ENCODE peak calls at places on chromosome 7, in five cellular contexts. P is stomach, W is breast epithelium, D is A549, K is body of pancreas. J is an unnamed sample.

GRCh38 chr7:52547301-52547920 is 488.0 kb upstream of the POM121L12 start:
- DNase-seq in P (no peak), W (no peak), D (no peak), K (no peak), J (no peak)

GRCh38 chr7:1248459-1249131 is 15.9 kb downstream of the UNCX start:
- DNase-seq in P (no peak), W (no peak), D (peak), K (no peak), J (no peak)

GRCh38 chr7:80298201-80298600 is 163.6 kb downstream of the GNAI1 start:
- DNase-seq in P (no peak), W (no peak), D (no peak), K (no peak), J (no peak)

GRCh38 chr7:57529931-57530330 is 80.0 kb downstream of the ZNF716 start:
- DNase-seq in P (no peak), W (no peak), D (no peak), K (no peak), J (no peak)

GRCh38 chr7:94053532-94053931 is 49.4 kb upstream of the BET1 start:
- DNase-seq in P (no peak), W (no peak), D (peak), K (no peak), J (no peak)

GRCh38 chr7:80307251-80307856 is 172.7 kb downstream of the GNAI1 start:
- DNase-seq in P (no peak), W (no peak), D (peak), K (peak), J (no peak)

GRCh38 chr7:116588225-116588624 is 63.4 kb downstream of the CAV1 start:
- DNase-seq in P (no peak), W (no peak), D (no peak), K (no peak), J (no peak)

GRCh38 chr7:85489498-85489897 is 302.6 kb upstream of the SEMA3D start:
- DNase-seq in P (no peak), W (no peak), D (peak), K (no peak), J (no peak)

GRCh38 chr7:27181176-27181520 is 3.9 kb downstream of the HOXA11 start:
- DNase-seq in P (no peak), W (no peak), D (no peak), K (no peak), J (no peak)

GRCh38 chr7:134686782-134687181 is 40.1 kb downstream of the BPGM start:
- DNase-seq in P (no peak), W (no peak), D (peak), K (no peak), J (no peak)

GRCh38 chr7:131950758-131951157 is 394.3 kb upstream of the PODXL start:
- DNase-seq in P (no peak), W (no peak), D (no peak), K (no peak), J (no peak)

GRCh38 chr7:92994889-92995288 is 122.9 kb downstream of the SAMD9 start:
- DNase-seq in P (no peak), W (no peak), D (no peak), K (no peak), J (no peak)

GRCh38 chr7:94701555-94701973 is 45.6 kb upstream of the SGCE start:
- DNase-seq in P (no peak), W (no peak), D (peak), K (peak), J (no peak)

GRCh38 chr7:106372595-106373318 is 88.0 kb upstream of the NAMPT start:
- DNase-seq in P (no peak), W (no peak), D (no peak), K (no peak), J (no peak)

GRCh38 chr7:360454-361100 is 70.6 kb downstream of the FOXL3 start:
- DNase-seq in P (no peak), W (no peak), D (no peak), K (no peak), J (peak)

GRCh38 chr7:95927781-95928180 is 155.4 kb downstream of the DYNC1I1 start:
- DNase-seq in P (peak), W (no peak), D (no peak), K (no peak), J (no peak)

GRCh38 chr7:49731836-49732235 is 41.6 kb upstream of the VWC2 start:
- DNase-seq in P (no peak), W (no peak), D (no peak), K (no peak), J (no peak)

GRCh38 chr7:117075934-117076333 is 122.6 kb downstream of the ST7 start:
- DNase-seq in P (no peak), W (no peak), D (no peak), K (no peak), J (no peak)

GRCh38 chr7:50446542-50446960 is 3.6 kb downstream of the FIGNL1 start:
- DNase-seq in P (no peak), W (no peak), D (peak), K (no peak), J (no peak)

GRCh38 chr7:33895025-33895804 is 10.1 kb upstream of the BMPER start:
- DNase-seq in P (peak), W (peak), D (peak), K (peak), J (peak)

GRCh38 chr7:123811056-123811455 is 33.9 kb upstream of the HYAL4 start:
- DNase-seq in P (no peak), W (no peak), D (no peak), K (no peak), J (no peak)

GRCh38 chr7:116142850-116143249 is 67.5 kb upstream of the TES start:
- DNase-seq in P (no peak), W (no peak), D (no peak), K (no peak), J (no peak)

GRCh38 chr7:39054731-39055130 is 77.0 kb downstream of the POU6F2 start:
- DNase-seq in P (no peak), W (no peak), D (no peak), K (no peak), J (no peak)

GRCh38 chr7:18278306-18278705 is 217.2 kb upstream of the HDAC9 start:
- DNase-seq in P (no peak), W (no peak), D (peak), K (no peak), J (no peak)

DNA sequence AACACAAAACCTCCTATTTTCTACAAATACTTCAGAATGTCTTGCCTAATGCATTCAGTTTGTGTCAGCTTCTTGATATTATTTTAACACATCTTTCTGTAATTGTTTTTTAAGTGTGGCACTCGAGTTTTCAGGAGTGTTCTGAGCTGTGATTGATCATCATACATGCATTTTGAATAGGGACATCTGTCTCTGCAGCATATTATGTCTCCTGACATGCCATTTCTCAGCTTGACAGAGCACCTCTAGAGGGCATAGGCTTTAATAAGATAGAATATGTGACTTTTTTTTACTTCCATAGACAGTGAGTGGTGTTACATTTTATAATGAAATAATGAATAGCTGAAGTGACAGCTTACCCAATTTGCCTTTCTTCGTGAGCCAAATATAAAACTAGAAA is 219.2 kb upstream of the HDAC9 start:
- DNase-seq in P (no peak), W (no peak), D (no peak), K (no peak), J (no peak)
- TF ChIP-seq POLR2A in P (no peak), W (no peak), D (no peak), K (no peak), J (no peak)

DNA sequence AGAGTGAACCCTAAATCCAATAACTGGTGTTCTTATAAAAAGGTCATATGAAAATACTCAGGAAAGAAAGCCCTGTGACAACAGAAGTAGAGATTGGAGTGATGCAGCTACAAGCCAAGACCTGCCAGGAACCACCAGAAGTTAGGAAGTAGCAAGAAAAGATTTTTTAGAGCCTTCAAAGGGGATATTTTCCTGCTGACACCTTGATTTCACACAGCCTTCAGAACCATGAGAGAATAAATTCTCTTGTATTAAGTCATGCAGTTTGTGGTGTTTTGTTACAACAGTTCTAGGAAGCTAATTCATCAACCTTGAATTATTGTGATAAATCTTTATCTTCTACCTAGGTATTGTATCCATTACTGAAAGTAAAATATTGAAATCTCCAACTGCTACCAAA is 81.0 kb downstream of the HYCC1 start:
- DNase-seq in P (no peak), W (no peak), D (no peak), K (no peak), J (no peak)
- H3K4me3 ChIP-seq in P (no peak), W (no peak), D (no peak), K (no peak), J (no peak)

DNA sequence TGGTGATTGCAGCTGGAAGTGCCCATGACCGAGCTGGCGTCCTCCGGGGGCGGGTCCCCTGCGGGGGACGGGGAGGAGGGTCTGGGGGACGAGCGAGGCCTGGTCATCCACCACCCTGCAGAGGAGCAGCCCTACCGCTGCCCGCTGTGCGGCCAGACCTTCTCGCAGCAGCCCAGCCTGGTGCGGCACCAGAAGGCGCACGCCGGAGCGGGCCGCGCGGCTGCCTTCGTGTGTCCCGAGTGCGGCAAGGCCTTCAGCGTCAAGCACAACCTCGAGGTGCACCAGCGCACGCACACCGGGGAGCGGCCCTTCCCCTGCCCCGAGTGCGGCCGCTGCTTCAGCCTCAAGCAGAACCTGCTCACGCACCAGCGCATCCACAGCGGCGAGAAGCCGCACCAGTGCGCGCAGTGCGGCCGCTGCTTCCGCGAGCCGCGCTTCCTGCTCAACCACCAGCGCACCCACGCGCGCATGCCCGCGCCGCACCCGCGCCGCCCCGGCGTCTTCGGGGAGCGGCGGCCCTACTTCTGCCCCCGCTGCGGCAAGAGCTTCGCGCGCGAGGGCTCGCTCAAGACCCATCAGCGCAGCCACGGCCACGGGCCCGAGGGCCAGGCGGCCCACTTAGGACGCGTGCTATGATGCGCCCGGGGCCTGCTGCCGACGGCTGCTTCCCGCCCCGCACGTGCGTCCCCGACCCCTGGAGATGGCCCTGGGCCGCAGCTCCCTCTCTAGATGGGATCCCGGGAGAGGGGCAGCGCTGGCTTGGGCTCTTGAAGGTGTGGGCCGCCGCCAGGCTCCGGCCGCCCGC is 28.7 kb downstream of the ZNF775 start:
- DNase-seq in P (no peak), W (no peak), D (no peak), K (no peak), J (no peak)
- H3K27ac ChIP-seq in P (peak), W (peak), D (peak), K (peak), J (peak)

DNA sequence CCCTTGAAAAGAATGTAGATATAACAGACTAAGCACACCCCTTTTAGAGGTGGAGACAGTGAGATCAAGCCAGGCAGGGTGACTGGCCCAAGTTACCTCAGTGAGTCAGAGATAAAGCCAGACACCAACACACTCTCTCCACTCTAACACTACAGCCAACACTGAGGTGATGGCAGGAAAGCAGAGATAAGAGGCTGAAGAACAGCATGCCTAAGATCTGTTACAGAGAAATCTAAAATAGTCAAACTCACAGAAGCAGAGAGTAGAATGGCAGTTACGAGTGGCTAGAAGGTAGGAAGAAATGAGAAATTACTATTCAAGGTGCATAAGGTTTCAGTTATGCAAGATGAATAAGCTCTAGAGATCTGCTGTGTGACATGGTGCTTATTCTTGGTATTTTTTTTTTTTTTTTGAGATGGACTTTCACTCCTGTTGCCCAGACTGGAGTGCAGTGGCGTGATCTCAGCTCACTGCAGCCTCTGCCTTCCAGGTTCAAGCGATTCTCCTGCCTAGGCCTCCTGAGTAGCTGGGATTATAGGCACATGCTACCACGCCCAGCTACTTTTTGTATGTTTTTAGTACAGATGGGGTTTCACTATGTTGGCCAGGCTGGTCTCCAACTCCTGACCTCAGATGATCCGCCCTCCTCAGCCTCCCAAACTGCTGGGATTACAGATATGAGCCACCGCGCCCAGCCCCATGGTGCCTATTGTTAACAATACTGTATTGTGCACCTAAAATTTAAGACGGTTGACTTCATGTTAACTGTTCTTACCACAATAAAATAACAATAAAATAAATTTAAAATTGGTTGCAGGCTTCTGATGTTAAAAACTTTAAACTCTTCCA is 28.7 kb downstream of the ICA1 start:
- DNase-seq in P (no peak), W (no peak), D (no peak), K (no peak), J (no peak)
- TF ChIP-seq POLR2A in P (no peak), W (no peak), D (no peak), K (no peak), J (no peak)

GRCh38 chr7:74590814-74591213 is 66.7 kb upstream of the GTF2I start:
- DNase-seq in P (no peak), W (no peak), D (no peak), K (no peak), J (no peak)

GRCh38 chr7:74585844-74586243 is 71.7 kb upstream of the GTF2I start:
- DNase-seq in P (no peak), W (no peak), D (no peak), K (no peak), J (no peak)

GRCh38 chr7:74584160-74584954 is 73.2 kb upstream of the GTF2I start:
- DNase-seq in P (no peak), W (no peak), D (no peak), K (no peak), J (no peak)

GRCh38 chr7:74586258-74587200 is 71.0 kb upstream of the GTF2I start:
- DNase-seq in P (no peak), W (no peak), D (no peak), K (no peak), J (no peak)

DNA sequence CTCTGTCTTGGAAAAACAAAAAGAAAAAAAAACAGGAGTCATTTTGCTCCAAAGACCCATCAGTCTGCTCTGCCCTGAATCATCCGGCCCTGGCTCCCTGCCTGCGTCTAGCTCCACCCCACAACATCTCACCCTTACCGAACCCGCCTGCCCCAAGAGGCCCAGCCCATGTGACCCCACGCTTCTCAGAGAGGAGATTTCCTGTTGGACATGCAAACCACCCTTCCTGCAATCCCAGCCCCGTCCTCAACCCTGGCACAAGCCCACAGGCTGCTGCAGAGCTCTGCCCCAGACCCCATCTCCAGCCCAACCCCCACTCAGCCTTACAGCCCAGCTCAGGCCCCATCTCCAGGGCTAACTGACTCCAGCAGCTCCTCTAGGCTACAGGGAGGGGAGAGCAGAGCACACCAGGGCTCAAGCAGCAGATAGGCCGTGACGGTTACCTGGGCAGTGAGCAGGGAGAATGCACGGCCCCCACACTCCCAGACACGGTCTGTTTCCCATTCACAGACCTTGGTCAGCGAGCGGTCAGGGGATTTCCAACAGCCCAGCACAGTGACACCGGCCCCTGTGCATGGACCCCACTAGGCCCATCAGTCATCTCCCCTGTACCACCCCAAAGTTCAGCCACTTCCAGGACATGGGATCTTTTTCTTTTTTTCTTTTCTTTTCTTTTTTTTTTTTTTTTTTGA is 69.9 kb upstream of the GTF2I start:
- DNase-seq in P (peak), W (peak), D (peak), K (peak), J (peak)
- H3K4me3 ChIP-seq in P (no peak), W (peak), D (no peak), K (no peak), J (no peak)

DNA sequence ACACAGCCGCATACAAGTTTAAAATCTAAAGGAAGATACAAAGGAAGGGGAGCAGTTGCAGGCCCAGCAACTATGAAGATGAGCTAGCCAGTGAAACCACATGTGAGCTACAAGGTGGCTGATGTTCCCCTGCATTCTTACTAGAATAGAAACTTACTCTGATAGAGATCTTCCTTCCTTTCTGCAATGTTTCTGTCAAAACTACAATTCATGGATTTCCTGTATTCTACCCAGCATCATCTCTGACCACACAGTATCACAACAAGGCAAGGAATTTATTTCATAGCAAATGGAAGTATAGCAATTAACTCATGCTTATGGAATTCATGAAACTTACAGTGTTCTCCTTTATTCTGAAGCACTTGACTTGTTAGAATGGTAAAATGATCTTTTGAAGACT is 68.7 kb upstream of the AASS start:
- DNase-seq in P (no peak), W (no peak), D (no peak), K (no peak), J (no peak)
- H3K27ac ChIP-seq in P (no peak), W (no peak), D (no peak), K (no peak), J (no peak)